ENCODE peak calls at places on chromosome 10, in ten cellular contexts. T is epithelial cell of esophagus; X is CD8-positive, alpha-beta T cell; Y is psoas muscle; G is right lobe of liver; I is astrocyte of the spinal cord; N is adrenal gland; L is activated CD8-positive, alpha-beta T cell treated with anti-CD3 and anti-CD28 coated beads for 36 hours; H is GM06990; M is thoracic aorta. O is an unnamed sample.

GRCh38 chr10:120734476-120735078 is 116.6 kb upstream of the WDR11 start:
- DNase-seq in T (no peak), X (no peak), Y (no peak), G (no peak), I (no peak), N (no peak), L (no peak), H (no peak), M (no peak), O (no peak)

GRCh38 chr10:78461333-78461732 is 427.7 kb downstream of the RPS24 start:
- DNase-seq in T (no peak), X (no peak), Y (no peak), G (no peak), I (no peak), N (peak; percentile 9), L (no peak), H (no peak), M (no peak), O (no peak)

GRCh38 chr10:47295411-47295810 is 4.6 kb upstream of the GDF10 start:
- DNase-seq in T (no peak), X (no peak), Y (no peak), G (no peak), I (no peak), N (no peak), L (no peak), H (no peak), M (no peak), O (no peak)

GRCh38 chr10:122910310-122910709 is at the start of gene FAM24A:
- DNase-seq in T (no peak), X (no peak), Y (no peak), G (no peak), I (no peak), N (no peak), L (no peak), H (no peak), M (no peak), O (no peak)

GRCh38 chr10:97584060-97584797 is at the start of gene HOGA1:
- DNase-seq in T (peak; percentile 83), X (no peak), Y (peak; percentile 96), G (peak; percentile 99), I (peak; percentile 73), N (peak; percentile 94), L (no peak), H (no peak), M (peak; percentile 52), O (no peak)

GRCh38 chr10:14340051-14340744 is 9.5 kb upstream of the FRMD4A start:
- DNase-seq in T (no peak), X (no peak), Y (no peak), G (no peak), I (no peak), N (no peak), L (no peak), H (no peak), M (no peak), O (no peak)

GRCh38 chr10:38118072-38118807 is 24.1 kb downstream of the ZNF37A start:
- DNase-seq in T (peak; percentile 26), X (no peak), Y (no peak), G (no peak), I (peak; percentile 39), N (no peak), L (no peak), H (no peak), M (no peak), O (no peak)

GRCh38 chr10:404341-404740 is 269.1 kb downstream of the ZMYND11 start:
- DNase-seq in T (no peak), X (no peak), Y (no peak), G (no peak), I (peak; percentile 29), N (no peak), L (no peak), H (no peak), M (no peak), O (no peak)

GRCh38 chr10:114215033-114215432 is 24.0 kb upstream of the VWA2 start:
- DNase-seq in T (no peak), X (no peak), Y (no peak), G (no peak), I (no peak), N (no peak), L (no peak), H (no peak), M (no peak), O (no peak)

GRCh38 chr10:116272497-116273221 is at the start of gene GFRA1:
- DNase-seq in T (peak; percentile 11), X (no peak), Y (peak; percentile 72), G (peak; percentile 72), I (no peak), N (peak; percentile 20), L (no peak), H (no peak), M (no peak), O (no peak)
- TF ChIP-seq CTCF in T (no peak), X (no peak), Y (peak; percentile 9), G (peak; percentile 26), I (no peak), N (no peak), L (no peak), H (no peak), M (no peak), O (no peak)

GRCh38 chr10:132939957-132940790 is 2.2 kb downstream of the CFAP46 start:
- DNase-seq in T (no peak), X (no peak), Y (peak; percentile 68), G (peak; percentile 62), I (peak; percentile 28), N (peak; percentile 59), L (peak; percentile 74), H (peak; percentile 61), M (no peak), O (no peak)
- TF ChIP-seq CTCF in T (peak; percentile 65), X (no peak), Y (peak; percentile 72), G (peak; percentile 48), I (peak; percentile 87), N (peak; percentile 44), L (peak; percentile 70), H (peak; percentile 90), M (peak; percentile 27), O (no peak)

DNA sequence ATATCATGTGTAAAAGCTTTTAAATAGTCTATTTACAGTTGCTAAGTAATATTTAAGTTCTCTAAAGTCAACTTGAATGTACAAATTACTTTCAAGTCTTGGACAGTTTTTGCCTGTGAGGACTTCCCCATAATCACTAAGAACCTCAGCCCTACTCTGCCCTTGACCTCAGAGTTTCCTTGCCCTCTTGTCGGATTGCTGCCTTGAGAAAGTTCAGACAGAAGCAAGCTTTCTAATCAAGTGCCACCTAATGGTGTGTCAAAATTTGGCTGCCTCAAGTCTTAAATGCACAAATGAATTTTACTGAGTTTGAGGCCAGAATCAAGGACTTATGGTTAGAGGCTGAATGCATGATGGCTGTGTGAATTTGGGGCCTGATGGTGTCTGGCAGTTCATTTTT is 88.3 kb upstream of the KAT6B start:
- DNase-seq in T (no peak), X (no peak), Y (no peak), G (no peak), I (no peak), N (no peak), L (no peak), H (peak; percentile 37), M (no peak), O (no peak)
- TF ChIP-seq CTCF in T (no peak), X (no peak), Y (no peak), G (no peak), I (no peak), N (no peak), L (no peak), H (peak; percentile 46), M (no peak), O (no peak)

DNA sequence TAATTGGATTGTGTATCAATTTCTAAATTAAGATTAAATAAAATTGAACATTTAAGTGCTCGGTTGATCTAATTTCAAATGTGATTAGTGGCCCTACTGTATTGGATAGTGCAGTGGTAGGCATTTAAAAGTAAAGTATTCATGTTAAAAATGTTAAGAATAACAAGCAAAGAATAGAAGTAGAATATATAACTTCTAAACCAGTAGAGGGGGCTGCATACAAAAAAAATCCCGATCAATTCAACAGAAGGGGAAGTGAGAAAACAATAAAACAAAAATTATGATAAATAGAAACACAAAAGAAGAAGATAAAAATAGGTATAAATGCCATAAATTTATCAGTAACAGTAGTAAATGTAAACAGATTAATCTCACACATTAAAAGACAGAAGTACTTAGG is 24.9 kb upstream of the WDFY4 start:
- DNase-seq in T (peak; percentile 13), X (no peak), Y (no peak), G (no peak), I (peak; percentile 27), N (no peak), L (no peak), H (no peak), M (no peak), O (no peak)
- TF ChIP-seq CTCF in T (no peak), X (no peak), Y (no peak), G (peak; percentile 9), I (peak; percentile 44), N (no peak), L (peak; percentile 29), H (peak; percentile 11), M (no peak), O (peak; percentile 55)

GRCh38 chr10:15444105-15445021 is 73.3 kb upstream of the FAM171A1 start:
- DNase-seq in T (no peak), X (no peak), Y (no peak), G (no peak), I (no peak), N (no peak), L (no peak), H (no peak), M (no peak), O (no peak)

GRCh38 chr10:15442056-15442455 is 71.0 kb upstream of the FAM171A1 start:
- DNase-seq in T (no peak), X (no peak), Y (no peak), G (no peak), I (no peak), N (no peak), L (no peak), H (no peak), M (no peak), O (no peak)

GRCh38 chr10:15440204-15440711 is 69.2 kb upstream of the FAM171A1 start:
- DNase-seq in T (no peak), X (no peak), Y (no peak), G (no peak), I (no peak), N (no peak), L (no peak), H (no peak), M (peak; percentile 48), O (no peak)

GRCh38 chr10:15436696-15437095 is 65.6 kb upstream of the FAM171A1 start:
- DNase-seq in T (peak; percentile 83), X (no peak), Y (no peak), G (no peak), I (peak; percentile 78), N (no peak), L (no peak), H (no peak), M (no peak), O (no peak)

DNA sequence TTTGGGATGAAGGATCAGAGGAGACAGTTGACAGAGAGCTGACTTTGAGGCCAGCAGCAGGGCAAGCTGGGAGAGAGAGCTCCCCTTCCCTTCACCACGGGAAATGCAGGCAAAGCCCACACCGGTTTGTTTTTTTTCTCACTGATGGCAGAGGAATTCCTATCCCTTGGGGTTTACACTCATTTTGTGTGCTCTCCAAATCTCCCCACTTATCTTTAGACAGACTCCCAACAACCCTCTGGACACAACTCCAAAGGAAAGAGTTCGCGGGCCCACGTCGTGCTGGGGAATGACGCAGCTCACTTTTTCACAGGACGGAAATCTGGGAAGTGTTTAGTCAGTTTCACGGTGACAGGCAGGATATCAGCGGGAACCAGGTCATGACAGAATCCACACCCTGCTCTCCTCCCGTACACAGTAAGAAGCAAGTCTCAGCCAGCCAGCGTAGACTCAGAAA is 68.3 kb upstream of the FAM171A1 start:
- DNase-seq in T (peak; percentile 50), X (no peak), Y (no peak), G (no peak), I (peak; percentile 85), N (peak; percentile 60), L (no peak), H (no peak), M (peak; percentile 51), O (no peak)
- TF ChIP-seq CTCF in T (peak; percentile 37), X (no peak), Y (peak; percentile 27), G (peak; percentile 15), I (peak; percentile 58), N (no peak), L (no peak), H (no peak), M (peak; percentile 54), O (no peak)

O was measured in activated B cell treated with CpG ODN at 0.5 μM for 24 hours.